ENCODE peak calls at places on chromosomes 4 and X, in ten cellular contexts. J is neural crest cell, P is dorsolateral prefrontal cortex, H is activated B cell treated with CpG ODN at 0.5 μM for 24 hours, B is endothelial cell, W is lower lobe of right lung, M is GM10248, Y is endodermal cell, D is Calu3, Z is tibial artery. L is an unnamed sample.

GRCh38 chr4:155566241-155566823 is 100.3 kb upstream of the GUCY1A1 start:
- DNase-seq in H (no peak), M (no peak), P (no peak), Z (no peak), W (no peak), B (no peak), Y (no peak), D (no peak), J (no peak), L (no peak)

GRCh38 chr4:5839751-5840674 is 52.9 kb downstream of the CRMP1 start:
- DNase-seq in W (no peak), Y (no peak), M (no peak), Z (no peak), B (no peak), H (no peak), J (no peak), P (no peak), D (no peak), L (peak; percentile 77)

GRCh38 chr4:7485096-7485495 is 50.4 kb upstream of the PSAPL1 start:
- DNase-seq in Y (no peak), P (no peak), Z (no peak), D (no peak), J (no peak), H (no peak), W (no peak), M (no peak), B (no peak), L (no peak)

GRCh38 chr4:83112239-83112638 is 2.3 kb downstream of the PLAC8 start:
- DNase-seq in D (no peak), H (no peak), Y (no peak), J (no peak), P (no peak), B (no peak), W (no peak), Z (no peak), M (peak; percentile 42), L (no peak)

GRCh38 chr4:172850838-172851237 is 317.8 kb upstream of the GALNT7 start:
- DNase-seq in M (no peak), W (no peak), D (peak; percentile 5), Y (no peak), P (no peak), H (no peak), J (no peak), Z (no peak), B (no peak), L (no peak)

GRCh38 chr4:184401397-184402171 is 72.8 kb downstream of the IRF2 start:
- DNase-seq in P (no peak), H (no peak), B (no peak), Z (no peak), J (peak; percentile 5), D (no peak), M (no peak), W (no peak), Y (peak; percentile 59), L (no peak)

GRCh38 chr4:184924516-184924915 is 93.8 kb upstream of the HELT start:
- DNase-seq in Z (no peak), W (no peak), P (no peak), M (no peak), B (no peak), H (no peak), J (no peak), Y (no peak), D (no peak), L (no peak)

GRCh38 chrX:1274786-1275185 is 6.2 kb downstream of the CSF2RA start:
- DNase-seq in J (no peak), B (no peak), Z (no peak), Y (no peak), M (no peak), P (no peak), D (no peak), H (no peak), W (no peak), L (no peak)

GRCh38 chr4:40264497-40264896 is 67.7 kb downstream of the RHOH start:
- DNase-seq in W (no peak), M (no peak), D (no peak), Y (no peak), B (no peak), J (no peak), P (no peak), H (no peak), Z (no peak), L (no peak)

GRCh38 chr4:20364969-20365368 is 113.3 kb downstream of the SLIT2 start:
- DNase-seq in Z (no peak), M (no peak), W (no peak), H (no peak), D (no peak), J (no peak), P (no peak), B (no peak), Y (no peak), L (no peak)

GRCh38 chr4:142824368-142824767 is 21.7 kb downstream of the INPP4B start:
- DNase-seq in J (no peak), W (no peak), P (no peak), M (no peak), Y (no peak), Z (no peak), D (no peak), B (no peak), H (no peak), L (no peak)

GRCh38 chr4:58301384-58301783 is 1191.2 kb upstream of the IGFBP7 start:
- DNase-seq in Y (peak; percentile 45), M (no peak), P (no peak), W (no peak), H (no peak), D (no peak), J (no peak), Z (no peak), B (peak; percentile 27), L (no peak)

GRCh38 chrX:41010188-41010846 is 74.9 kb upstream of the USP9X start:
- DNase-seq in Z (peak; percentile 83), D (peak; percentile 83), M (peak; percentile 48), H (peak; percentile 16), J (no peak), B (peak; percentile 38), Y (peak; percentile 86), W (peak; percentile 75), P (peak; percentile 58), L (peak; percentile 73)

GRCh38 chrX:14013074-14013473 is 16.6 kb downstream of the GEMIN8 start:
- DNase-seq in Z (no peak), Y (no peak), J (no peak), P (no peak), B (no peak), H (no peak), W (no peak), M (no peak), D (no peak), L (no peak)

GRCh38 chr4:17275836-17276235 is 236.1 kb downstream of the QDPR start:
- DNase-seq in J (no peak), W (no peak), B (no peak), Z (no peak), P (no peak), M (no peak), H (no peak), Y (no peak), D (no peak), L (no peak)

GRCh38 chrX:15170927-15171326 is 99.0 kb downstream of the ASB9 start:
- DNase-seq in H (no peak), W (no peak), Y (no peak), D (no peak), Z (no peak), B (no peak), P (no peak), J (no peak), M (no peak), L (no peak)

DNA sequence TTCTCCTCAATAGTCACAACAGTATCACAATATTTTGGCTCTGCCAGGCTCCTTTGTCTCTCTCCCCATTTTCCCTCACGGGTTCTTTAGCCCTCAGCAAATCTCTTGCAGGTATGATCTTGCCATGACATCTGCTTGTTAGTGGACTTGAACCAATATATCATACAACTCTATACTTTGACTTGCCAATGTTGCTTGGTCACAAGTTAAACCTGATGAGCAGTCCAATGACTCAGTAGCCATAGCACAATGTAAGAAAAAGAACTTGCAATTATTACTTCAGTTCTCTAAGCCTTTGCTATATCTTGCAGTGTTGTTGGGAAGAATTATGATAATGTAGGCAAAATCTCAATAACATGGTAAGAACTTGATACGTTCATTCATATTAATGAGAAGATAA is 174.6 kb upstream of the NRK start:
- DNase-seq in J (no peak), Z (no peak), H (no peak), Y (no peak), W (no peak), D (no peak), P (no peak), M (no peak), B (no peak), L (no peak)
- TF ChIP-seq CTCF in J (no peak), Z (no peak), H (no peak), Y (no peak), W (no peak), D (no peak), P (no peak), M (no peak), B (no peak), L (no peak)

GRCh38 chr4:48767530-48767929 is 12.5 kb downstream of the FRYL start:
- DNase-seq in B (no peak), D (no peak), P (no peak), J (no peak), Y (no peak), W (no peak), Z (no peak), H (no peak), M (no peak), L (no peak)
- TF ChIP-seq CTCF in B (no peak), D (no peak), P (no peak), J (no peak), Y (no peak), W (no peak), Z (no peak), H (no peak), M (no peak), L (no peak)

GRCh38 chrX:105880491-105880890 is 58.2 kb downstream of the NRK start:
- DNase-seq in H (no peak), J (no peak), B (no peak), Z (no peak), M (no peak), Y (no peak), P (no peak), W (no peak), D (no peak), L (no peak)

GRCh38 chrX:105872921-105873320 is 50.6 kb downstream of the NRK start:
- DNase-seq in P (no peak), Y (no peak), M (no peak), Z (no peak), W (no peak), J (no peak), D (no peak), B (no peak), H (no peak), L (no peak)

GRCh38 chrX:105874790-105875189 is 52.5 kb downstream of the NRK start:
- DNase-seq in Z (no peak), M (no peak), W (no peak), J (no peak), Y (no peak), D (no peak), P (no peak), H (no peak), B (no peak), L (no peak)

GRCh38 chrX:105876658-105877057 is 54.3 kb downstream of the NRK start:
- DNase-seq in Y (no peak), Z (no peak), J (no peak), P (no peak), B (no peak), D (no peak), H (no peak), M (no peak), W (no peak), L (no peak)
- TF ChIP-seq CTCF in Y (peak; percentile 70), Z (no peak), J (peak; percentile 39), P (no peak), B (no peak), D (no peak), H (no peak), M (peak; percentile 20), W (no peak), L (no peak)

GRCh38 chr4:159016527-159017137 is 86.2 kb upstream of the RAPGEF2 start:
- DNase-seq in M (peak; percentile 62), W (no peak), Y (peak; percentile 88), Z (no peak), J (peak; percentile 1), H (no peak), P (no peak), D (no peak), B (no peak), L (no peak)
- TF ChIP-seq CTCF in M (peak; percentile 46), W (no peak), Y (peak; percentile 50), Z (no peak), J (no peak), H (no peak), P (no peak), D (no peak), B (no peak), L (no peak)

L was measured in left ventricle myocardium inferior.